ENCODE peak calls at places on chromosomes 11 and 22, in ten cellular contexts. L, F, T, E, V, H, Z, O, X and G are unnamed samples.

GRCh38 chr11:10287140-10287539 is 6.9 kb downstream of the SBF2 start:
- DNase-seq in L (no peak), F (no peak), T (no peak), E (no peak), V (no peak), H (no peak), Z (no peak), O (no peak), X (no peak), G (no peak)

GRCh38 chr11:25065711-25066110 is 568.9 kb downstream of the LUZP2 start:
- DNase-seq in L (no peak), F (no peak), T (no peak), E (no peak), V (peak; percentile 51), H (no peak), Z (no peak), O (no peak), X (no peak), G (no peak)

GRCh38 chr11:6319001-6319878 is 1.1 kb downstream of the CAVIN3 start:
- DNase-seq in L (no peak), F (peak; percentile 67), T (peak; percentile 81), E (no peak), V (no peak), H (peak; percentile 59), Z (no peak), O (no peak), X (no peak), G (peak; percentile 63)

GRCh38 chr11:22670803-22671202 is 4.4 kb downstream of the GAS2 start:
- DNase-seq in L (no peak), F (no peak), T (no peak), E (no peak), V (no peak), H (no peak), Z (peak; percentile 52), O (no peak), X (no peak), G (no peak)

GRCh38 chr11:128745296-128746183 is 51.7 kb downstream of the FLI1 start:
- DNase-seq in L (no peak), F (no peak), T (no peak), E (no peak), V (no peak), H (no peak), Z (no peak), O (no peak), X (no peak), G (no peak)

GRCh38 chr11:18741783-18742182 is 15.8 kb upstream of the IGSF22 start:
- DNase-seq in L (no peak), F (no peak), T (no peak), E (no peak), V (no peak), H (no peak), Z (no peak), O (no peak), X (no peak), G (no peak)

GRCh38 chr11:95788921-95789505 is 569 bp downstream of the FAM76B start:
- DNase-seq in L (peak; percentile 28), F (no peak), T (no peak), E (no peak), V (peak; percentile 23), H (no peak), Z (peak; percentile 70), O (peak; percentile 28), X (peak; percentile 9), G (no peak)

GRCh38 chr11:86442420-86442819 is 67.7 kb downstream of the CCDC81 start:
- DNase-seq in L (no peak), F (no peak), T (no peak), E (no peak), V (no peak), H (no peak), Z (no peak), O (no peak), X (no peak), G (no peak)

GRCh38 chr22:38051900-38052862 is 5.0 kb upstream of the PICK1 start:
- DNase-seq in L (peak; percentile 76), F (peak; percentile 78), T (peak; percentile 88), E (peak; percentile 82), V (peak; percentile 33), H (peak; percentile 86), Z (peak; percentile 86), O (peak; percentile 87), X (peak; percentile 73), G (no peak)

GRCh38 chr11:12604557-12605105 is 69.6 kb upstream of the TEAD1 start:
- DNase-seq in L (no peak), F (no peak), T (no peak), E (no peak), V (no peak), H (no peak), Z (no peak), O (no peak), X (no peak), G (no peak)

GRCh38 chr22:37894939-37895670 is 11.0 kb upstream of the MICALL1 start:
- DNase-seq in L (no peak), F (no peak), T (no peak), E (no peak), V (no peak), H (no peak), Z (peak; percentile 84), O (no peak), X (no peak), G (no peak)

GRCh38 chr11:107651672-107652071 is 60.2 kb downstream of the SLN start:
- DNase-seq in L (peak; percentile 3), F (no peak), T (no peak), E (no peak), V (no peak), H (no peak), Z (no peak), O (no peak), X (no peak), G (no peak)

GRCh38 chr22:20781272-20781990 is 7.5 kb downstream of the SERPIND1 start:
- DNase-seq in L (no peak), F (no peak), T (no peak), E (no peak), V (no peak), H (no peak), Z (no peak), O (no peak), X (no peak), G (no peak)

GRCh38 chr22:35556666-35557065 is 16.0 kb downstream of the RASD2 start:
- DNase-seq in L (no peak), F (no peak), T (no peak), E (no peak), V (no peak), H (no peak), Z (no peak), O (no peak), X (no peak), G (no peak)
- TF ChIP-seq CTCF in L (no peak), F (no peak), T (no peak), E (no peak), V (no peak), H (no peak), Z (no peak), O (no peak), X (no peak), G (no peak)

DNA sequence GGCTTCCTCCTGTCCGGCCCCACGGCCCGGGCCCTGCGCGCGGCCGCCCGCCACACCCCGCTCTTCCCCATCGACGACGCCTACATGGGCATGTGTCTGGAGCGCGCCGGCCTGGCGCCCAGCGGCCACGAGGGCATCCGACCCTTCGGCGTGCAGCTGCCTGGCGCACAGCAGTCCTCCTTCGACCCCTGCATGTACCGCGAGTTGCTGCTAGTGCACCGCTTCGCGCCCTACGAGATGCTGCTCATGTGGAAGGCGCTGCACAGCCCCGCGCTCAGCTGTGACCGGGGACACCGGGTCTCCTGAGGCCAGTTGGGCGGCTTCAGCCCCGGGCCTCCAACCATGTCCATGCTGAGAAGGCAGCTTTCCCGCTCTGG is 6.2 kb downstream of the B3GNT6 start:
- DNase-seq in L (no peak), F (no peak), T (no peak), E (no peak), V (no peak), H (no peak), Z (no peak), O (no peak), X (no peak), G (no peak)
- H3K4me3 ChIP-seq in L (no peak overlapping the region), F (no peak overlapping the region), T (no peak overlapping the region), E (no peak overlapping the region), V (no peak overlapping the region), H (no peak overlapping the region), Z (no peak overlapping the region), O (no peak overlapping the region), X (no peak overlapping the region), G (no peak overlapping the region)

GRCh38 chr11:101620026-101620425 is 36.2 kb upstream of the TRPC6 start:
- DNase-seq in L (no peak), F (no peak), T (no peak), E (no peak), V (no peak), H (no peak), Z (no peak), O (no peak), X (no peak), G (no peak)
- TF ChIP-seq CTCF in L (no peak), F (no peak), T (no peak), E (no peak), V (no peak), H (no peak), Z (peak; percentile 28), O (no peak), X (no peak), G (no peak)

GRCh38 chr11:102346748-102347525 is at the start of gene BIRC2:
- DNase-seq in L (peak; percentile 36), F (peak; percentile 97), T (peak; percentile 97), E (peak; percentile 96), V (peak; percentile 72), H (peak; percentile 97), Z (peak; percentile 100), O (peak; percentile 82), X (peak; percentile 93), G (no peak)

GRCh38 chr11:102347526-102348331 is 715 bp downstream of the BIRC2 start:
- DNase-seq in L (no peak), F (no peak), T (no peak), E (peak; percentile 76), V (no peak), H (no peak), Z (peak; percentile 40), O (no peak), X (peak; percentile 3), G (no peak)

GRCh38 chr11:102343789-102344188 is 3.2 kb upstream of the BIRC2 start:
- DNase-seq in L (no peak), F (no peak), T (no peak), E (no peak), V (no peak), H (no peak), Z (no peak), O (no peak), X (no peak), G (peak; percentile 70)

GRCh38 chr11:102346456-102346747 is 612 bp upstream of the BIRC2 start:
- DNase-seq in L (no peak), F (no peak), T (no peak), E (no peak), V (no peak), H (no peak), Z (no peak), O (no peak), X (no peak), G (no peak)

GRCh38 chr11:102345923-102346322 is 1.1 kb upstream of the BIRC2 start:
- DNase-seq in L (no peak), F (no peak), T (no peak), E (no peak), V (no peak), H (no peak), Z (no peak), O (no peak), X (no peak), G (no peak)
- H3K4me3 ChIP-seq in L (peak overlapping the region; percentile 74), F (peak overlapping the region; percentile 91), T (peak overlapping the region; percentile 86), E (peak overlapping the region; percentile 66), V (peak overlapping the region; percentile 91), H (peak overlapping the region; percentile 81), Z (peak overlapping the region; percentile 52), O (peak overlapping the region; percentile 87), X (peak overlapping the region; percentile 60), G (peak overlapping the region; percentile 82)